ENCODE peak calls at places on chromosomes 16 and 17, in seven cellular contexts. P is IMR-90; M is activated CD4-positive, alpha-beta T cell treated with anti-CD3 and anti-CD28 coated beads for 48 hours; E is stimulated activated CD4-positive, alpha-beta T cell treated with anti-CD3 and anti-CD28 coated beads, Interleukin-1b, Interleukin-23, amount 100 ng/mL, for 1 hour; Q is iPS DF 19.7; D is NCI-H1092; C is EL. Y is an unnamed sample.

GRCh38 chr17:64622931-64623654 is 39.0 kb downstream of the SMURF2 start:
- DNase-seq in M (no peak), E (no peak), D (no peak), P (peak), C (peak), Q (no peak), Y (no peak)

GRCh38 chr16:74449470-74449869 is 28.2 kb upstream of the CLEC18B start:
- DNase-seq in P (peak), D (no peak), Q (no peak), C (peak), M (no peak), E (no peak), Y (no peak)

GRCh38 chr17:61412860-61413653 is 13.4 kb downstream of the TBX2 start:
- DNase-seq in C (no peak), P (no peak), M (no peak), D (no peak), Q (no peak), E (no peak), Y (peak)

GRCh38 chr17:76354747-76355310 is 1.1 kb upstream of the PRPSAP1 start:
- DNase-seq in E (no peak), P (no peak), M (peak), Q (no peak), D (no peak), C (no peak), Y (no peak)

GRCh38 chr17:62666061-62666800 is 38.8 kb downstream of the MRC2 start:
- DNase-seq in Q (no peak), M (no peak), D (no peak), P (no peak), E (no peak), C (no peak), Y (no peak)

GRCh38 chr16:87465306-87465705 is 27.5 kb downstream of the ZCCHC14 start:
- DNase-seq in E (no peak), D (no peak), C (peak), P (peak), M (peak), Q (no peak), Y (peak)

GRCh38 chr17:27481327-27481726 is 25.1 kb downstream of the KSR1 start:
- DNase-seq in C (no peak), P (no peak), E (no peak), M (peak), Q (no peak), D (no peak), Y (no peak)

GRCh38 chr16:85015481-85016177 is 4.3 kb upstream of the ZDHHC7 start:
- DNase-seq in E (no peak), Q (no peak), M (no peak), P (peak), C (no peak), D (no peak), Y (no peak)

GRCh38 chr17:31472137-31472536 is 80.7 kb downstream of the RAB11FIP4 start:
- DNase-seq in D (no peak), M (no peak), C (no peak), Q (no peak), P (no peak), E (no peak), Y (no peak)

GRCh38 chr16:27640277-27640600 is 90.3 kb downstream of the KATNIP start:
- DNase-seq in P (no peak), E (no peak), M (peak), Q (no peak), C (no peak), D (no peak), Y (no peak)

GRCh38 chr17:59155439-59156177 is at the start of gene PRR11:
- DNase-seq in C (peak), P (peak), M (peak), D (peak), E (peak), Q (peak), Y (peak)

GRCh38 chr16:47779201-47780016 is 318.3 kb downstream of the PHKB start:
- DNase-seq in M (peak), D (no peak), P (peak), Q (no peak), C (peak), E (no peak), Y (no peak)

GRCh38 chr17:71438631-71439146 is 682.1 kb upstream of the SOX9 start:
- DNase-seq in C (peak), P (peak), Q (no peak), E (no peak), D (peak), M (no peak), Y (peak)

GRCh38 chr17:8798176-8799000 is 777 bp downstream of the MFSD6L start:
- DNase-seq in C (no peak), P (no peak), Q (no peak), D (no peak), E (no peak), M (no peak), Y (no peak)

GRCh38 chr17:66437466-66438026 is 135.1 kb downstream of the PRKCA start:
- DNase-seq in D (no peak), P (no peak), Q (no peak), M (peak), C (no peak), E (no peak), Y (no peak)

GRCh38 chr16:2239231-2239675 is 3.0 kb downstream of the DNASE1L2 start:
- DNase-seq in E (no peak), D (no peak), P (no peak), Q (no peak), C (no peak), M (no peak), Y (no peak)